ENCODE peak calls at places on chromosome 7, in six cellular contexts. A, R, Z, F, P and T are unnamed samples.

GRCh38 chr7:64628721-64629120 is 37.2 kb upstream of the ZNF107 start:
- DNase-seq in F (no peak), Z (no peak), A (no peak), P (no peak), R (no peak), T (no peak)

GRCh38 chr7:18535811-18536413 is 40.4 kb downstream of the HDAC9 start:
- DNase-seq in F (no peak), P (no peak), Z (no peak), A (no peak), R (no peak), T (no peak)

GRCh38 chr7:73864981-73865711 is 4.2 kb downstream of the TMEM270 start:
- DNase-seq in R (no peak), F (no peak), P (no peak), Z (no peak), A (no peak), T (peak)

GRCh38 chr7:72217151-72217550 is 195.0 kb downstream of the CALN1 start:
- DNase-seq in F (no peak), A (no peak), R (no peak), P (no peak), Z (no peak), T (no peak)

GRCh38 chr7:7761974-7762769 is 43.8 kb upstream of the RPA3 start:
- DNase-seq in P (no peak), A (peak), F (no peak), R (no peak), Z (no peak), T (no peak)

GRCh38 chr7:76296743-76297740 is 5.4 kb upstream of the HSPB1 start:
- DNase-seq in Z (no peak), A (peak), R (no peak), P (no peak), F (no peak), T (peak)

GRCh38 chr7:36303202-36304098 is 86.2 kb upstream of the ANLN start:
- DNase-seq in R (no peak), F (no peak), A (peak), P (no peak), Z (peak), T (peak)

GRCh38 chr7:154852205-154852604 is 150.7 kb downstream of the PAXIP1 start:
- DNase-seq in F (no peak), R (no peak), A (no peak), P (no peak), Z (no peak), T (no peak)

GRCh38 chr7:131008840-131009651 is 275.0 kb upstream of the KLF14 start:
- DNase-seq in F (no peak), R (no peak), A (no peak), P (no peak), Z (no peak), T (no peak)

GRCh38 chr7:150902078-150903033 is 50.0 kb downstream of the AOC1 start:
- DNase-seq in R (no peak), Z (no peak), P (no peak), A (no peak), F (no peak), T (no peak)

GRCh38 chr7:134694299-134694698 is 47.6 kb downstream of the BPGM start:
- DNase-seq in F (no peak), P (no peak), Z (no peak), R (no peak), A (no peak), T (no peak)

GRCh38 chr7:27774717-27775328 is 34.9 kb downstream of the TAX1BP1 start:
- DNase-seq in F (no peak), Z (no peak), R (no peak), P (no peak), A (peak), T (no peak)

GRCh38 chr7:11430112-11430511 is 401.9 kb downstream of the THSD7A start:
- DNase-seq in A (no peak), F (no peak), P (no peak), R (no peak), Z (no peak), T (no peak)

GRCh38 chr7:158620418-158620817 is 32.8 kb upstream of the PTPRN2 start:
- DNase-seq in A (no peak), P (no peak), Z (no peak), F (no peak), R (no peak), T (no peak)

GRCh38 chr7:7792089-7792488 is 73.7 kb upstream of the RPA3 start:
- DNase-seq in R (no peak), F (no peak), A (no peak), P (no peak), Z (no peak), T (no peak)

GRCh38 chr7:129773328-129773731 is 161.8 kb downstream of the NRF1 start:
- DNase-seq in F (no peak), Z (no peak), R (no peak), P (no peak), A (no peak), T (no peak)

GRCh38 chr7:158541330-158542010 is 46.2 kb downstream of the PTPRN2 start:
- DNase-seq in A (no peak), R (peak), F (peak), Z (no peak), P (peak), T (no peak)

GRCh38 chr7:63067897-63068585 is 930.6 kb upstream of the ZNF722 start:
- DNase-seq in F (no peak), P (no peak), R (no peak), A (no peak), Z (peak), T (peak)

GRCh38 chr7:31311465-31312074 is 29.0 kb downstream of the NEUROD6 start:
- DNase-seq in Z (no peak), P (no peak), A (no peak), F (no peak), R (no peak), T (no peak)

GRCh38 chr7:1558181-1558811 is 2.3 kb upstream of the TMEM184A start:
- DNase-seq in A (no peak), Z (no peak), F (no peak), R (no peak), P (no peak), T (no peak)

GRCh38 chr7:108028111-108028510 is 25.1 kb upstream of the LAMB1 start:
- DNase-seq in F (no peak), R (no peak), P (no peak), Z (no peak), A (no peak), T (peak)

GRCh38 chr7:113207441-113207840 is 89.1 kb upstream of the SMIM30 start:
- DNase-seq in Z (no peak), R (no peak), A (no peak), F (no peak), P (no peak), T (no peak)

GRCh38 chr7:66739477-66739876 is 1.1 kb upstream of the RABGEF1 start:
- DNase-seq in Z (no peak), P (no peak), F (no peak), R (no peak), A (no peak), T (no peak)

GRCh38 chr7:98378210-98378819 is 22.6 kb downstream of the BAIAP2L1 start:
- DNase-seq in P (no peak), A (no peak), R (no peak), F (no peak), Z (no peak), T (no peak)

GRCh38 chr7:70674268-70675025 is 457.5 kb upstream of the GALNT17 start:
- DNase-seq in Z (peak), P (no peak), A (no peak), R (no peak), F (no peak), T (peak)